ENCODE peak calls at places on chromosomes 3 and 15, in eight cellular contexts. S is GM12878, P is spleen, A is GM12892, T is lower leg skin, I is HCT116, U is GM12891, E is transverse colon. F is an unnamed sample.

GRCh38 chr15:42710662-42711061 is 26.3 kb downstream of the CDAN1 start:
- DNase-seq in E (no peak), A (no peak), P (no peak), I (no peak), S (no peak), U (no peak), T (no peak), F (no peak)

GRCh38 chr3:169846458-169847193 is 23.1 kb downstream of the LRRC31 start:
- DNase-seq in E (no peak), P (no peak), A (peak; percentile 41), I (peak; percentile 8), S (peak; percentile 46), T (no peak), U (peak; percentile 42), F (no peak)

GRCh38 chr3:12966847-12967750 is 106.1 kb downstream of the IQSEC1 start:
- DNase-seq in A (peak; percentile 56), E (peak; percentile 31), T (no peak), U (no peak), S (no peak), P (no peak), I (no peak), F (peak; percentile 66)

GRCh38 chr3:133855772-133856171 is 39.9 kb downstream of the RAB6B start:
- DNase-seq in P (no peak), E (no peak), I (no peak), S (no peak), T (no peak), U (no peak), A (no peak), F (no peak)

GRCh38 chr3:111260878-111261277 is 189.3 kb downstream of the NECTIN3 start:
- DNase-seq in A (no peak), T (no peak), U (no peak), S (no peak), E (no peak), P (no peak), I (no peak), F (no peak)

GRCh38 chr3:189389346-189389745 is 217.6 kb downstream of the TPRG1 start:
- DNase-seq in E (no peak), S (no peak), T (no peak), U (no peak), I (no peak), P (no peak), A (no peak), F (no peak)

GRCh38 chr3:7423995-7424394 is 563.1 kb downstream of the GRM7 start:
- DNase-seq in E (no peak), A (no peak), P (no peak), S (no peak), T (no peak), I (no peak), U (no peak), F (no peak)

GRCh38 chr15:84685304-84685703 is 27.3 kb upstream of the NMB start:
- DNase-seq in A (no peak), P (no peak), I (peak; percentile 50), S (no peak), U (no peak), E (peak; percentile 13), T (peak; percentile 26), F (peak; percentile 65)

GRCh38 chr3:15948403-15948802 is 150.6 kb upstream of the ANKRD28 start:
- DNase-seq in E (no peak), P (no peak), A (no peak), S (no peak), T (no peak), I (no peak), U (no peak), F (no peak)

GRCh38 chr3:141421186-141421585 is 52.9 kb downstream of the ZBTB38 start:
- DNase-seq in I (no peak), P (no peak), T (no peak), E (no peak), U (no peak), A (no peak), S (no peak), F (no peak)

GRCh38 chr15:39479916-39480315 is 101.0 kb upstream of the THBS1 start:
- DNase-seq in S (no peak), P (no peak), U (no peak), I (no peak), T (no peak), A (no peak), E (no peak), F (no peak)

GRCh38 chr3:40452876-40453730 is 4.0 kb upstream of the RPL14 start:
- DNase-seq in E (peak; percentile 99), I (peak; percentile 97), A (peak; percentile 89), T (peak; percentile 99), S (peak; percentile 93), P (peak; percentile 100), U (peak; percentile 80), F (peak; percentile 99)
- TF ChIP-seq POLR2A in E (peak; percentile 87), I (peak; percentile 62), A (peak; percentile 81), T (no peak), S (peak; percentile 87), P (peak; percentile 42), U (peak; percentile 77), F (peak; percentile 95)

GRCh38 chr3:114418724-114419543 is 125.1 kb downstream of the TIGIT start:
- DNase-seq in P (no peak), A (no peak), U (no peak), E (no peak), S (no peak), I (peak; percentile 57), T (no peak), F (peak; percentile 68)
- TF ChIP-seq POLR2A in P (no peak), A (no peak), U (no peak), E (no peak), S (no peak), I (no peak), T (no peak), F (no peak)

GRCh38 chr3:28934135-28934813 is 346.6 kb upstream of the RBMS3 start:
- DNase-seq in A (no peak), E (no peak), T (no peak), P (no peak), I (no peak), U (no peak), S (no peak), F (no peak)

GRCh38 chr3:28935141-28935540 is 345.7 kb upstream of the RBMS3 start:
- DNase-seq in U (no peak), P (no peak), E (no peak), T (no peak), I (no peak), A (no peak), S (no peak), F (no peak)

GRCh38 chr3:28940530-28940929 is 340.3 kb upstream of the RBMS3 start:
- DNase-seq in T (peak; percentile 17), S (peak; percentile 33), P (no peak), E (no peak), A (no peak), I (no peak), U (no peak), F (no peak)

GRCh38 chr3:28933337-28933736 is 347.5 kb upstream of the RBMS3 start:
- DNase-seq in S (no peak), A (no peak), T (no peak), U (no peak), I (no peak), P (no peak), E (no peak), F (no peak)

DNA sequence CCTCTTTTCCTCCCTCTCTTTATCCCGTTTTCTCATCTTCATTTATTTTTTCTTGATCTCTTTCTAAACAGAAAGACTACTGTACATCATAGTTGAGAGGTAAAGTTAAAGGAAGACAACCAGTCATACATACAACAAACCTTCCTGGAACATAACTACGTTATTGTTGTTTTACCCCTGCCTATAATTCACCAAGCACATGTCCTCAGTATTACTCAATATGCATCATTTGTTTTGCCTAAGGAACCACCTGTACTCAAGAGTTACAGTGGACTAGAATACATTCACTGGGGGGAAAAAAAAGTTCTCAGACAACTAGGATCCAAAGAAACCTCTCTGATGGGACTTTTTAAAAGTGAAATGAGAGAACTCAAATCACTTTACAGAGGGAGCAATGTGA is 344.7 kb upstream of the RBMS3 start:
- DNase-seq in E (no peak), P (no peak), I (no peak), S (no peak), A (no peak), T (no peak), U (no peak), F (no peak)
- TF ChIP-seq POLR2A in E (no peak), P (no peak), I (no peak), S (no peak), A (no peak), T (no peak), U (no peak), F (no peak)

GRCh38 chr3:122021811-122022401 is at the start of gene ILDR1:
- DNase-seq in E (peak; percentile 86), P (peak; percentile 88), S (no peak), I (peak; percentile 26), U (peak; percentile 37), A (peak; percentile 67), T (no peak), F (no peak)
- TF ChIP-seq POLR2A in E (peak; percentile 77), P (no peak), S (peak; percentile 60), I (no peak), U (no peak), A (peak; percentile 37), T (no peak), F (no peak)

F was measured in erythroblast.